ENCODE peak calls at places on chromosomes 16 and 17, in ten cellular contexts. K, B, P, L, W, X, R, V, U and N are unnamed samples.

GRCh38 chr17:68963958-68964357 is 8.8 kb upstream of the ABCA8 start:
- DNase-seq in V (peak), R (no peak), K (no peak), B (no peak), W (no peak), X (no peak), L (no peak), U (no peak), P (no peak), N (peak)

GRCh38 chr16:89910717-89911354 is 7.8 kb upstream of the MC1R start:
- DNase-seq in B (no peak), W (no peak), R (no peak), V (no peak), X (no peak), P (no peak), U (no peak), K (no peak), L (no peak), N (peak)

GRCh38 chr16:58031016-58031800 is 5.7 kb downstream of the MMP15 start:
- DNase-seq in L (no peak), P (no peak), W (no peak), X (no peak), V (no peak), B (no peak), U (no peak), K (no peak), R (no peak), N (peak)

GRCh38 chr17:76886395-76886794 is 18.2 kb downstream of the MGAT5B start:
- DNase-seq in R (no peak), P (no peak), B (no peak), U (no peak), W (no peak), V (no peak), X (no peak), L (no peak), K (no peak), N (peak)

GRCh38 chr17:31251075-31251474 is 46.0 kb downstream of the OMG start:
- DNase-seq in W (no peak), B (no peak), L (no peak), V (no peak), U (peak), P (no peak), R (peak), K (no peak), X (no peak), N (no peak)

GRCh38 chr17:51508048-51508447 is 247.7 kb downstream of the UTP18 start:
- DNase-seq in U (no peak), B (no peak), K (no peak), W (no peak), L (no peak), V (no peak), R (no peak), X (no peak), P (no peak), N (no peak)

GRCh38 chr17:62827722-62828498 is 19.8 kb upstream of the MARCHF10 start:
- DNase-seq in P (peak), R (no peak), W (no peak), K (no peak), U (peak), V (peak), B (peak), L (no peak), X (no peak), N (no peak)

GRCh38 chr16:51430716-51431369 is 279.8 kb upstream of the SALL1 start:
- DNase-seq in X (no peak), U (no peak), L (no peak), V (no peak), W (no peak), R (no peak), B (no peak), P (no peak), K (no peak), N (no peak)

GRCh38 chr17:77285594-77286390 is 145.0 kb downstream of the SEC14L1 start:
- DNase-seq in R (no peak), W (no peak), B (no peak), K (no peak), U (peak), X (no peak), L (peak), V (peak), P (peak), N (peak)

GRCh38 chr17:43393944-43394482 is 4.8 kb upstream of the ARL4D start:
- DNase-seq in B (peak), W (peak), X (peak), K (peak), R (peak), L (peak), V (peak), U (peak), P (peak), N (peak)

GRCh38 chr16:80887062-80887461 is 82.7 kb upstream of the CDYL2 start:
- DNase-seq in R (peak), K (no peak), U (no peak), V (no peak), P (peak), B (no peak), X (no peak), L (no peak), W (no peak), N (no peak)

GRCh38 chr17:282000-282911 is 70.4 kb downstream of the RPH3AL start:
- DNase-seq in B (no peak), U (no peak), R (peak), L (no peak), X (no peak), V (peak), K (no peak), P (no peak), W (no peak), N (peak)

GRCh38 chr16:70746708-70747424 is 54.1 kb downstream of the VAC14 start:
- DNase-seq in U (peak), B (no peak), L (peak), X (peak), V (peak), P (peak), W (no peak), K (no peak), R (peak), N (peak)

GRCh38 chr17:30389755-30390300 is 11.1 kb downstream of the CPD start:
- DNase-seq in L (no peak), X (no peak), U (no peak), W (no peak), V (no peak), R (no peak), K (no peak), B (no peak), P (no peak), N (peak)

GRCh38 chr16:72502654-72503005 is 330.7 kb upstream of the PMFBP1 start:
- DNase-seq in U (no peak), X (no peak), V (no peak), L (no peak), P (no peak), K (no peak), R (no peak), W (no peak), B (no peak), N (peak)

GRCh38 chr17:82031885-82032627 is 578 bp downstream of the RAC3 start:
- DNase-seq in L (no peak), P (no peak), V (no peak), B (peak), U (no peak), X (peak), K (peak), W (peak), R (peak), N (no peak)

GRCh38 chr16:30786936-30787612 is at the start of gene ZNF629:
- DNase-seq in P (peak), V (peak), K (no peak), X (peak), B (peak), L (peak), W (no peak), U (peak), R (peak), N (peak)

GRCh38 chr17:63774982-63775290 is 966 bp downstream of the DDX42 start:
- DNase-seq in W (no peak), V (peak), X (no peak), P (no peak), R (no peak), U (peak), K (no peak), L (no peak), B (peak), N (peak)

GRCh38 chr16:52741386-52741785 is 194.4 kb upstream of the TOX3 start:
- DNase-seq in B (peak), K (no peak), L (no peak), V (no peak), U (no peak), X (no peak), P (no peak), W (no peak), R (no peak), N (no peak)

GRCh38 chr16:11418506-11418905 is 73.2 kb downstream of the RMI2 start:
- DNase-seq in R (no peak), L (no peak), B (no peak), P (no peak), U (no peak), W (no peak), K (no peak), X (no peak), V (no peak), N (peak)

GRCh38 chr17:61463068-61463980 is 11.1 kb downstream of the TBX4 start:
- DNase-seq in V (no peak), B (no peak), W (no peak), R (no peak), X (no peak), K (no peak), P (no peak), L (no peak), U (no peak), N (peak)

GRCh38 chr16:21156767-21157467 is 1.6 kb upstream of the LDAF1 start:
- DNase-seq in W (peak), K (no peak), B (peak), U (peak), V (peak), X (peak), R (peak), P (peak), L (peak), N (peak)

GRCh38 chr17:41687828-41688640 is 651 bp upstream of the EIF1 start:
- DNase-seq in V (peak), B (no peak), U (peak), K (peak), P (peak), R (no peak), W (no peak), X (peak), L (peak), N (peak)

GRCh38 chr17:82023447-82024241 is 539 bp downstream of the LRRC45 start:
- DNase-seq in L (no peak), X (peak), R (peak), B (no peak), P (no peak), V (peak), U (peak), K (no peak), W (no peak), N (peak)

GRCh38 chr17:40458001-40458791 is 14.9 kb downstream of the IGFBP4 start:
- DNase-seq in P (no peak), V (peak), X (no peak), L (peak), K (no peak), B (no peak), W (no peak), U (peak), R (no peak), N (peak)

GRCh38 chr17:83101805-83102480 is 22.5 kb downstream of the METRNL start:
- DNase-seq in X (no peak), L (peak), W (no peak), R (no peak), K (no peak), P (no peak), V (no peak), B (no peak), U (peak), N (peak)

GRCh38 chr17:34797724-34798123 is 163.5 kb downstream of the CCT6B start:
- DNase-seq in L (peak), R (peak), W (peak), B (peak), U (peak), V (peak), K (no peak), X (peak), P (peak), N (no peak)

GRCh38 chr17:38403491-38403890 is 24.8 kb upstream of the ARHGAP23 start:
- DNase-seq in U (peak), R (no peak), P (no peak), K (no peak), W (no peak), B (peak), L (peak), X (no peak), V (peak), N (peak)